ENCODE peak calls at places on chromosomes 16 and 17, in nine cellular contexts. R is K562; E is Peyer's patch; L is stomach; M is HCT116; X is IMR-90; Q is CD8-positive, alpha-beta T cell; T is heart left ventricle; Y is A673. W is an unnamed sample.

GRCh38 chr17:78401246-78401645 is 22.8 kb downstream of the PGS1 start:
- DNase-seq in R (no peak), E (no peak), L (no peak), M (no peak), X (peak; percentile 31), Q (no peak), T (no peak), Y (no peak), W (no peak)

GRCh38 chr17:35372846-35373531 is 432 bp downstream of the SLFN11 start:
- DNase-seq in R (no peak), E (peak; percentile 64), L (peak; percentile 32), M (no peak), X (no peak), Q (no peak), T (no peak), Y (peak; percentile 27), W (peak; percentile 40)

GRCh38 chr16:24736758-24737157 is 7.3 kb downstream of the TNRC6A start:
- DNase-seq in R (peak; percentile 14), E (no peak), L (no peak), M (no peak), X (no peak), Q (no peak), T (no peak), Y (no peak), W (no peak)

GRCh38 chr17:71914812-71915211 is 206.0 kb upstream of the SOX9 start:
- DNase-seq in R (no peak), E (no peak), L (no peak), M (no peak), X (no peak), Q (no peak), T (no peak), Y (no peak), W (no peak)

GRCh38 chr16:69481901-69482341 is 57.5 kb downstream of the CYB5B start:
- DNase-seq in R (peak; percentile 49), E (no peak), L (peak; percentile 91), M (no peak), X (peak; percentile 48), Q (no peak), T (peak; percentile 91), Y (no peak), W (peak; percentile 55)

GRCh38 chr17:43020789-43021738 is 1.1 kb downstream of the VAT1 start:
- DNase-seq in R (peak; percentile 94), E (peak; percentile 51), L (peak; percentile 34), M (no peak), X (peak; percentile 50), Q (peak; percentile 56), T (peak; percentile 82), Y (no peak), W (peak; percentile 68)

GRCh38 chr16:90077757-90078593 is 844 bp upstream of the PRDM7 start:
- DNase-seq in R (peak; percentile 56), E (peak; percentile 20), L (no peak), M (no peak), X (peak; percentile 42), Q (no peak), T (no peak), Y (peak; percentile 19), W (no peak)

GRCh38 chr16:84583995-84584394 is 33.9 kb downstream of the COTL1 start:
- DNase-seq in R (no peak), E (no peak), L (no peak), M (no peak), X (no peak), Q (no peak), T (no peak), Y (no peak), W (peak; percentile 28)

GRCh38 chr16:10231563-10231962 is 49.3 kb upstream of the GRIN2A start:
- DNase-seq in R (no peak), E (no peak), L (no peak), M (no peak), X (no peak), Q (no peak), T (no peak), Y (no peak), W (no peak)

GRCh38 chr16:24523569-24523968 is 15.8 kb upstream of the RBBP6 start:
- DNase-seq in R (no peak), E (no peak), L (no peak), M (no peak), X (no peak), Q (peak; percentile 36), T (no peak), Y (no peak), W (no peak)

GRCh38 chr17:2398655-2399571 is 1.9 kb downstream of the MNT start:
- DNase-seq in R (peak; percentile 88), E (no peak), L (peak; percentile 47), M (no peak), X (peak; percentile 78), Q (peak; percentile 72), T (peak; percentile 75), Y (peak; percentile 87), W (peak; percentile 75)

GRCh38 chr16:14456793-14457481 is 173.1 kb downstream of the PARN start:
- DNase-seq in R (no peak), E (no peak), L (no peak), M (no peak), X (peak; percentile 29), Q (no peak), T (no peak), Y (no peak), W (no peak)

GRCh38 chr17:1695365-1695764 is 10.7 kb upstream of the PRPF8 start:
- DNase-seq in R (no peak), E (no peak), L (no peak), M (no peak), X (no peak), Q (no peak), T (no peak), Y (no peak), W (no peak)

GRCh38 chr16:3131755-3132377 is 3.0 kb upstream of the ZNF213 start:
- DNase-seq in R (peak; percentile 79), E (peak; percentile 31), L (peak; percentile 48), M (no peak), X (peak; percentile 35), Q (peak; percentile 59), T (no peak), Y (peak; percentile 40), W (peak; percentile 59)

GRCh38 chr17:18981642-18982424 is 22.7 kb downstream of the FAM83G start:
- DNase-seq in R (peak; percentile 75), E (no peak), L (peak; percentile 92), M (peak; percentile 31), X (peak; percentile 82), Q (no peak), T (no peak), Y (peak; percentile 25), W (peak; percentile 65)

GRCh38 chr17:10821770-10822169 is 16.1 kb downstream of the PIRT start:
- DNase-seq in R (no peak), E (no peak), L (no peak), M (no peak), X (no peak), Q (no peak), T (no peak), Y (no peak), W (no peak)
- TF ChIP-seq CTCF in R (no peak), E (no peak), L (no peak), M (no peak), X (no peak), Q (no peak), T (no peak), Y (no peak), W (no peak)

GRCh38 chr17:79806863-79807720 is 10.2 kb upstream of the CBX8 start:
- DNase-seq in R (no peak), E (no peak), L (no peak), M (no peak), X (no peak), Q (no peak), T (no peak), Y (no peak), W (no peak)

GRCh38 chr17:79810138-79811027 is 13.5 kb upstream of the CBX8 start:
- DNase-seq in R (peak; percentile 95), E (peak; percentile 55), L (peak; percentile 84), M (peak; percentile 70), X (peak; percentile 76), Q (peak; percentile 74), T (peak; percentile 88), Y (peak; percentile 95), W (peak; percentile 83)

GRCh38 chr17:79809530-79810137 is 12.8 kb upstream of the CBX8 start:
- DNase-seq in R (no peak), E (no peak), L (peak; percentile 73), M (no peak), X (no peak), Q (no peak), T (no peak), Y (no peak), W (peak; percentile 70)

GRCh38 chr17:79811036-79811887 is 14.4 kb upstream of the CBX8 start:
- DNase-seq in R (peak; percentile 77), E (no peak), L (no peak), M (peak; percentile 50), X (no peak), Q (no peak), T (no peak), Y (peak; percentile 83), W (peak; percentile 57)

GRCh38 chr17:79808763-79809529 is 12.1 kb upstream of the CBX8 start:
- DNase-seq in R (peak; percentile 64), E (no peak), L (peak; percentile 66), M (peak; percentile 60), X (no peak), Q (no peak), T (no peak), Y (no peak), W (peak; percentile 67)
- H3K4me1 ChIP-seq in R (peaks cover 69% of the 10 kb centered on the region), E (peaks cover 23% of the 10 kb centered on the region), L (peaks cover 64% of the 10 kb centered on the region), M (peaks cover 25% of the 10 kb centered on the region), X (peaks cover 12% of the 10 kb centered on the region), Q (peaks cover 39% of the 10 kb centered on the region), T (peaks cover 36% of the 10 kb centered on the region), Y (peaks cover 42% of the 10 kb centered on the region), W (peaks cover 6% of the 10 kb centered on the region)

GRCh38 chr17:46977750-46978488 is 1.1 kb downstream of the RPRML start:
- DNase-seq in R (no peak), E (no peak), L (no peak), M (no peak), X (no peak), Q (no peak), T (no peak), Y (no peak), W (no peak)
- H3K27ac ChIP-seq in R (no peak overlapping the region), E (no peak overlapping the region), L (no peak overlapping the region), M (no peak overlapping the region), X (no peak overlapping the region), Q (no peak overlapping the region), T (no peak overlapping the region), Y (no peak overlapping the region), W (no peak overlapping the region)

GRCh38 chr16:75589301-75589700 is 23.1 kb downstream of the GABARAPL2 start:
- DNase-seq in R (no peak), E (no peak), L (no peak), M (no peak), X (no peak), Q (no peak), T (peak; percentile 67), Y (no peak), W (no peak)

GRCh38 chr16:75588716-75589115 is 22.5 kb downstream of the GABARAPL2 start:
- DNase-seq in R (no peak), E (no peak), L (no peak), M (no peak), X (no peak), Q (no peak), T (no peak), Y (no peak), W (no peak)

GRCh38 chr16:75593308-75593707 is 27.1 kb downstream of the GABARAPL2 start:
- DNase-seq in R (no peak), E (no peak), L (no peak), M (no peak), X (no peak), Q (no peak), T (no peak), Y (peak; percentile 28), W (no peak)

GRCh38 chr16:75593825-75594820 is 27.9 kb downstream of the GABARAPL2 start:
- DNase-seq in R (peak; percentile 73), E (no peak), L (no peak), M (no peak), X (peak; percentile 83), Q (no peak), T (no peak), Y (peak; percentile 79), W (no peak)

GRCh38 chr16:75591001-75591852 is 25.0 kb downstream of the GABARAPL2 start:
- DNase-seq in R (peak; percentile 69), E (no peak), L (no peak), M (no peak), X (peak; percentile 84), Q (no peak), T (peak; percentile 67), Y (peak; percentile 37), W (no peak)
- TF ChIP-seq CTCF in R (peak; percentile 15), E (no peak), L (no peak), M (no peak), X (peak; percentile 52), Q (no peak), T (no peak), Y (no peak), W (no peak)

W was measured in pancreas.